ENCODE peak calls at places on chromosome 10, in six cellular contexts. One of them, this sample, is unnamed.

GRCh38 chr10:22341190-22341935 is 3.9 kb upstream of the SPAG6 start:
- DNase-seq in hepatocyte: peak
- DNase-seq in H9: peak
- DNase-seq in CD4-positive, alpha-beta T cell: no peak
- DNase-seq in PC-3: no peak
- DNase-seq in stomach: no peak
- DNase-seq in this sample: no peak

GRCh38 chr10:73863039-73863817 is 11.1 kb downstream of the CAMK2G start:
- DNase-seq in hepatocyte: no peak
- DNase-seq in H9: no peak
- DNase-seq in CD4-positive, alpha-beta T cell: no peak
- DNase-seq in PC-3: no peak
- DNase-seq in stomach: no peak
- DNase-seq in this sample: no peak

GRCh38 chr10:60809157-60809556 is 30.9 kb downstream of the CDK1 start:
- DNase-seq in hepatocyte: peak
- DNase-seq in H9: no peak
- DNase-seq in CD4-positive, alpha-beta T cell: no peak
- DNase-seq in PC-3: peak
- DNase-seq in stomach: no peak
- DNase-seq in this sample: peak

GRCh38 chr10:31819393-31819820 is 109.2 kb downstream of the ARHGAP12 start:
- DNase-seq in hepatocyte: no peak
- DNase-seq in H9: no peak
- DNase-seq in CD4-positive, alpha-beta T cell: no peak
- DNase-seq in PC-3: no peak
- DNase-seq in stomach: no peak
- DNase-seq in this sample: no peak

GRCh38 chr10:82037076-82037475 is 162.1 kb downstream of the NRG3 start:
- DNase-seq in hepatocyte: no peak
- DNase-seq in H9: no peak
- DNase-seq in CD4-positive, alpha-beta T cell: no peak
- DNase-seq in PC-3: no peak
- DNase-seq in stomach: no peak
- DNase-seq in this sample: no peak

GRCh38 chr10:24483701-24484100 is 240.0 kb downstream of the ARHGAP21 start:
- DNase-seq in hepatocyte: peak
- DNase-seq in H9: peak
- DNase-seq in CD4-positive, alpha-beta T cell: no peak
- DNase-seq in PC-3: peak
- DNase-seq in stomach: peak
- DNase-seq in this sample: peak

GRCh38 chr10:112071596-112072133 is 111.9 kb downstream of the GPAM start:
- DNase-seq in hepatocyte: no peak
- DNase-seq in H9: no peak
- DNase-seq in CD4-positive, alpha-beta T cell: no peak
- DNase-seq in PC-3: peak
- DNase-seq in stomach: no peak
- DNase-seq in this sample: peak

GRCh38 chr10:114631678-114632417 is 26.2 kb downstream of the ABLIM1 start:
- DNase-seq in hepatocyte: peak
- DNase-seq in H9: peak
- DNase-seq in CD4-positive, alpha-beta T cell: no peak
- DNase-seq in PC-3: no peak
- DNase-seq in stomach: no peak
- DNase-seq in this sample: peak

GRCh38 chr10:123808286-123808685 is 83.3 kb downstream of the CPXM2 start:
- DNase-seq in hepatocyte: no peak
- DNase-seq in H9: no peak
- DNase-seq in CD4-positive, alpha-beta T cell: no peak
- DNase-seq in PC-3: no peak
- DNase-seq in stomach: no peak
- DNase-seq in this sample: no peak

GRCh38 chr10:44911951-44912350 is 814 bp downstream of the TMEM72 start:
- DNase-seq in hepatocyte: no peak
- DNase-seq in H9: no peak
- DNase-seq in CD4-positive, alpha-beta T cell: no peak
- DNase-seq in PC-3: no peak
- DNase-seq in stomach: no peak
- DNase-seq in this sample: no peak

GRCh38 chr10:128491686-128492085 is 365.5 kb upstream of the MKI67 start:
- DNase-seq in hepatocyte: no peak
- DNase-seq in H9: no peak
- DNase-seq in CD4-positive, alpha-beta T cell: no peak
- DNase-seq in PC-3: no peak
- DNase-seq in stomach: no peak
- DNase-seq in this sample: no peak

GRCh38 chr10:58994226-58995057 is 182.0 kb upstream of the PHYHIPL start:
- DNase-seq in hepatocyte: peak
- DNase-seq in H9: no peak
- DNase-seq in CD4-positive, alpha-beta T cell: no peak
- DNase-seq in PC-3: peak
- DNase-seq in stomach: no peak
- DNase-seq in this sample: no peak

GRCh38 chr10:124354411-124355382 is 64.0 kb downstream of the OAT start:
- DNase-seq in hepatocyte: peak
- DNase-seq in H9: peak
- DNase-seq in CD4-positive, alpha-beta T cell: no peak
- DNase-seq in PC-3: no peak
- DNase-seq in stomach: peak
- DNase-seq in this sample: no peak

GRCh38 chr10:133012573-133013359 is 70.4 kb upstream of the CFAP46 start:
- DNase-seq in hepatocyte: no peak
- DNase-seq in H9: no peak
- DNase-seq in CD4-positive, alpha-beta T cell: no peak
- DNase-seq in PC-3: no peak
- DNase-seq in stomach: no peak
- DNase-seq in this sample: no peak

GRCh38 chr10:110376021-110376773 is 71.5 kb upstream of the SMNDC1 start:
- DNase-seq in hepatocyte: no peak
- DNase-seq in H9: no peak
- DNase-seq in CD4-positive, alpha-beta T cell: no peak
- DNase-seq in PC-3: no peak
- DNase-seq in stomach: no peak
- DNase-seq in this sample: no peak

GRCh38 chr10:99938563-99938962 is 71.2 kb downstream of the DNMBP start:
- DNase-seq in hepatocyte: no peak
- DNase-seq in H9: no peak
- DNase-seq in CD4-positive, alpha-beta T cell: no peak
- DNase-seq in PC-3: no peak
- DNase-seq in stomach: no peak
- DNase-seq in this sample: no peak

GRCh38 chr10:78977761-78978305 is 90.9 kb upstream of the ZMIZ1 start:
- DNase-seq in hepatocyte: peak
- DNase-seq in H9: no peak
- DNase-seq in CD4-positive, alpha-beta T cell: no peak
- DNase-seq in PC-3: peak
- DNase-seq in stomach: no peak
- DNase-seq in this sample: peak

GRCh38 chr10:43255644-43256431 is 11.0 kb downstream of the RASGEF1A start:
- DNase-seq in hepatocyte: peak
- DNase-seq in H9: peak
- DNase-seq in CD4-positive, alpha-beta T cell: peak
- DNase-seq in PC-3: peak
- DNase-seq in stomach: peak
- DNase-seq in this sample: no peak

GRCh38 chr10:70722820-70723424 is 50.6 kb downstream of the ADAMTS14 start:
- DNase-seq in hepatocyte: no peak
- DNase-seq in H9: no peak
- DNase-seq in CD4-positive, alpha-beta T cell: no peak
- DNase-seq in PC-3: peak
- DNase-seq in stomach: no peak
- DNase-seq in this sample: peak

GRCh38 chr10:103693070-103693811 is 162.1 kb downstream of the SH3PXD2A start:
- DNase-seq in hepatocyte: peak
- DNase-seq in H9: no peak
- DNase-seq in CD4-positive, alpha-beta T cell: no peak
- DNase-seq in PC-3: no peak
- DNase-seq in stomach: no peak
- DNase-seq in this sample: no peak

GRCh38 chr10:79127151-79127961 is 58.6 kb downstream of the ZMIZ1 start:
- DNase-seq in hepatocyte: peak
- DNase-seq in H9: peak
- DNase-seq in CD4-positive, alpha-beta T cell: no peak
- DNase-seq in PC-3: peak
- DNase-seq in stomach: peak
- DNase-seq in this sample: peak

GRCh38 chr10:119575506-119575905 is 21.3 kb downstream of the TIAL1 start:
- DNase-seq in hepatocyte: no peak
- DNase-seq in H9: no peak
- DNase-seq in CD4-positive, alpha-beta T cell: no peak
- DNase-seq in PC-3: no peak
- DNase-seq in stomach: no peak
- DNase-seq in this sample: peak

GRCh38 chr10:71999360-72000072 is 35.3 kb downstream of the CHST3 start:
- DNase-seq in hepatocyte: peak
- DNase-seq in H9: no peak
- DNase-seq in CD4-positive, alpha-beta T cell: no peak
- DNase-seq in PC-3: no peak
- DNase-seq in stomach: no peak
- DNase-seq in this sample: no peak

GRCh38 chr10:34795334-34795733 is 19.8 kb downstream of the PARD3 start:
- DNase-seq in hepatocyte: no peak
- DNase-seq in H9: no peak
- DNase-seq in CD4-positive, alpha-beta T cell: no peak
- DNase-seq in PC-3: no peak
- DNase-seq in stomach: no peak
- DNase-seq in this sample: no peak

GRCh38 chr10:131035779-131036178 is 275.7 kb downstream of the TCERG1L start:
- DNase-seq in hepatocyte: peak
- DNase-seq in H9: no peak
- DNase-seq in CD4-positive, alpha-beta T cell: no peak
- DNase-seq in PC-3: no peak
- DNase-seq in stomach: peak
- DNase-seq in this sample: peak

GRCh38 chr10:71085689-71086438 is 126.5 kb upstream of the UNC5B start:
- DNase-seq in hepatocyte: peak
- DNase-seq in H9: peak
- DNase-seq in CD4-positive, alpha-beta T cell: no peak
- DNase-seq in PC-3: no peak
- DNase-seq in stomach: peak
- DNase-seq in this sample: no peak

GRCh38 chr10:82660205-82660604 is 785.2 kb downstream of the NRG3 start:
- DNase-seq in hepatocyte: no peak
- DNase-seq in H9: no peak
- DNase-seq in CD4-positive, alpha-beta T cell: no peak
- DNase-seq in PC-3: no peak
- DNase-seq in stomach: no peak
- DNase-seq in this sample: no peak

GRCh38 chr10:114714281-114714741 is 56.2 kb upstream of the ABLIM1 start:
- DNase-seq in hepatocyte: peak
- DNase-seq in H9: no peak
- DNase-seq in CD4-positive, alpha-beta T cell: no peak
- DNase-seq in PC-3: peak
- DNase-seq in stomach: peak
- DNase-seq in this sample: peak

GRCh38 chr10:69316313-69317059 is 38.2 kb downstream of the HK1 start:
- DNase-seq in hepatocyte: peak
- DNase-seq in H9: no peak
- DNase-seq in CD4-positive, alpha-beta T cell: no peak
- DNase-seq in PC-3: peak
- DNase-seq in stomach: no peak
- DNase-seq in this sample: no peak
- H3K27ac ChIP-seq in hepatocyte: peak
- H3K27ac ChIP-seq in H9: no peak
- H3K27ac ChIP-seq in CD4-positive, alpha-beta T cell: no peak
- H3K27ac ChIP-seq in PC-3: peak
- H3K27ac ChIP-seq in stomach: no peak
- H3K27ac ChIP-seq in this sample: peak

GRCh38 chr10:62851449-62851848 is 35.3 kb upstream of the EGR2 start:
- DNase-seq in hepatocyte: no peak
- DNase-seq in H9: peak
- DNase-seq in CD4-positive, alpha-beta T cell: no peak
- DNase-seq in PC-3: peak
- DNase-seq in stomach: no peak
- DNase-seq in this sample: no peak
- TF ChIP-seq CTCF in hepatocyte: peak
- TF ChIP-seq CTCF in H9: peak
- TF ChIP-seq CTCF in CD4-positive, alpha-beta T cell: no peak
- TF ChIP-seq CTCF in PC-3: peak
- TF ChIP-seq CTCF in stomach: no peak
- TF ChIP-seq CTCF in this sample: no peak

DNA sequence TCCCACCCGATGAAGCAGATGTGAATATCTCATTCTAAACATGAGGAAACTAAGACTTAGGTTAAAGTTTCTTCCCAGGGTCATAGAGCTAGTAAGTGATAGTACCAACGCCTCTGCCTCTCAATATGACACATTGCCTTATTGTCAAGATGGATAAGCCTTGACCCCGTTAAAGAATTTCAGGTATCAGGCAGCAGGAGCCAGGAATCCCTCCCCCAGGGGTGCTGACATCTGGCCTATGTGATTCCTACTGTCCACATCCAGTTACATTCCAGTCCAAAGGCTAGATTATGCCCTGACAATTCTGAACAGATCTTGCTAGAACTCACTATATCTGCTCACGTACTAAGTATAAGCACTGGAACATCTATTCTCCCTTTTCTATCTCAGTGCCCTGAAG is 58.0 kb upstream of the ASAH2 start:
- DNase-seq in hepatocyte: no peak
- DNase-seq in H9: no peak
- DNase-seq in CD4-positive, alpha-beta T cell: no peak
- DNase-seq in PC-3: no peak
- DNase-seq in stomach: no peak
- DNase-seq in this sample: no peak
- H3K27ac ChIP-seq in hepatocyte: no peak
- H3K27ac ChIP-seq in H9: no peak
- H3K27ac ChIP-seq in CD4-positive, alpha-beta T cell: no peak
- H3K27ac ChIP-seq in PC-3: no peak
- H3K27ac ChIP-seq in stomach: no peak
- H3K27ac ChIP-seq in this sample: no peak

GRCh38 chr10:101444058-101444457 is 90.1 kb downstream of the BTRC start:
- DNase-seq in hepatocyte: no peak
- DNase-seq in H9: no peak
- DNase-seq in CD4-positive, alpha-beta T cell: no peak
- DNase-seq in PC-3: peak
- DNase-seq in stomach: no peak
- DNase-seq in this sample: no peak
- TF ChIP-seq CTCF in hepatocyte: no peak
- TF ChIP-seq CTCF in H9: peak
- TF ChIP-seq CTCF in CD4-positive, alpha-beta T cell: peak
- TF ChIP-seq CTCF in PC-3: peak
- TF ChIP-seq CTCF in stomach: no peak
- TF ChIP-seq CTCF in this sample: no peak

DNA sequence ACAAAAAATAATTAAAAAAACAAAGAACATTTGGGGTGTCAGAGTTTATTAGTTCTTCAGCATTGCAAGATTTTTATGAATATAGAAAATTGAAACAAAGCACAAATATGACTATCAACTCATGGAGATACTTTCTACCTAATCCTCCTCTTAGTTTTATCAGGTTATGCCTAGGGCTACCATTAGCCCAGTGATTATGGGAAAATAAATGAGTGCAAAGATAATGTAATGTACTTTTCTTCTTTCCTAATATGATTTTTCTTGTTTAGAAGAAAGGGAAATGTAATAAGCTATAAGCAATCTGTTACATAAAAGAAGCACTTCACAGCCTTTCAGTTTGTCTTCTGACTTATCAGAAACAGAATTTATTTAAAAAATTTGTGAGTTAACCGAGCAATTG is 676.8 kb downstream of the SORCS1 start:
- DNase-seq in hepatocyte: no peak
- DNase-seq in H9: no peak
- DNase-seq in CD4-positive, alpha-beta T cell: no peak
- DNase-seq in PC-3: no peak
- DNase-seq in stomach: no peak
- DNase-seq in this sample: no peak
- H3K27ac ChIP-seq in hepatocyte: no peak
- H3K27ac ChIP-seq in H9: no peak
- H3K27ac ChIP-seq in CD4-positive, alpha-beta T cell: no peak
- H3K27ac ChIP-seq in PC-3: no peak
- H3K27ac ChIP-seq in stomach: no peak
- H3K27ac ChIP-seq in this sample: no peak